ENCODE peak calls at places on chromosomes 7 and 10, in four cellular contexts. K is cardiac fibroblast, F is astrocyte of the spinal cord, O is ovary. D is an unnamed sample.
A peak's percentile ranks its signal among the peaks of the same experiment; 100 is the strongest.

GRCh38 chr7:140176271-140176701 is 497 bp downstream of the KDM7A start:
- DNase-seq in K (peak; percentile 25), F (no peak), O (peak; percentile 53), D (no peak)

GRCh38 chr7:64849250-64849923 is 53.7 kb upstream of the ZNF273 start:
- DNase-seq in K (no peak), F (no peak), O (no peak), D (no peak)

GRCh38 chr10:113199459-113199858 is 249.4 kb downstream of the TCF7L2 start:
- DNase-seq in K (no peak), F (peak; percentile 65), O (no peak), D (no peak)

GRCh38 chr10:68981074-68981473 is 7.5 kb upstream of the KIFBP start:
- DNase-seq in K (peak; percentile 19), F (no peak), O (no peak), D (no peak)

GRCh38 chr10:60739581-60739980 is 38.7 kb upstream of the CDK1 start:
- DNase-seq in K (peak; percentile 41), F (peak; percentile 43), O (no peak), D (no peak)

GRCh38 chr10:1203216-1203615 is 147.0 kb downstream of the WDR37 start:
- DNase-seq in K (no peak), F (no peak), O (peak; percentile 19), D (no peak)

GRCh38 chr7:131285558-131285957 is 42.1 kb upstream of the MKLN1 start:
- DNase-seq in K (peak; percentile 56), F (no peak), O (peak; percentile 55), D (peak; percentile 42)

GRCh38 chr7:138941545-138941944 is 39.6 kb downstream of the KIAA1549 start:
- DNase-seq in K (no peak), F (no peak), O (no peak), D (no peak)

GRCh38 chr7:69465262-69465661 is 133.0 kb upstream of the AUTS2 start:
- DNase-seq in K (no peak), F (no peak), O (no peak), D (no peak)

GRCh38 chr7:14047709-14048399 is 58.4 kb upstream of the ETV1 start:
- DNase-seq in K (no peak), F (no peak), O (no peak), D (no peak)

GRCh38 chr10:61992683-61993629 is 91.5 kb downstream of the ARID5B start:
- DNase-seq in K (peak; percentile 98), F (peak; percentile 90), O (no peak), D (peak; percentile 86)

GRCh38 chr10:38163617-38164016 is 69.5 kb downstream of the ZNF37A start:
- DNase-seq in K (no peak), F (no peak), O (no peak), D (no peak)

GRCh38 chr10:110651044-110651958 is 7.2 kb downstream of the RBM20 start:
- DNase-seq in K (peak; percentile 47), F (peak; percentile 84), O (no peak), D (peak; percentile 12)

GRCh38 chr10:72081772-72082590 is 6.4 kb downstream of the SPOCK2 start:
- DNase-seq in K (no peak), F (no peak), O (no peak), D (no peak)

GRCh38 chr7:32275216-32275979 is 205.2 kb upstream of the PDE1C start:
- DNase-seq in K (no peak), F (no peak), O (no peak), D (no peak)
- TF ChIP-seq CTCF in K (no peak), F (no peak), O (no peak), D (no peak)

GRCh38 chr10:78429994-78430393 is 396.3 kb downstream of the RPS24 start:
- DNase-seq in K (no peak), F (no peak), O (no peak), D (no peak)

GRCh38 chr10:78433722-78434535 is 400.3 kb downstream of the RPS24 start:
- DNase-seq in K (no peak), F (no peak), O (no peak), D (no peak)

GRCh38 chr10:78434886-78435285 is 401.2 kb downstream of the RPS24 start:
- DNase-seq in K (no peak), F (no peak), O (no peak), D (no peak)

GRCh38 chr10:78433063-78433717 is 399.5 kb downstream of the RPS24 start:
- DNase-seq in K (no peak), F (no peak), O (peak; percentile 33), D (no peak)

DNA sequence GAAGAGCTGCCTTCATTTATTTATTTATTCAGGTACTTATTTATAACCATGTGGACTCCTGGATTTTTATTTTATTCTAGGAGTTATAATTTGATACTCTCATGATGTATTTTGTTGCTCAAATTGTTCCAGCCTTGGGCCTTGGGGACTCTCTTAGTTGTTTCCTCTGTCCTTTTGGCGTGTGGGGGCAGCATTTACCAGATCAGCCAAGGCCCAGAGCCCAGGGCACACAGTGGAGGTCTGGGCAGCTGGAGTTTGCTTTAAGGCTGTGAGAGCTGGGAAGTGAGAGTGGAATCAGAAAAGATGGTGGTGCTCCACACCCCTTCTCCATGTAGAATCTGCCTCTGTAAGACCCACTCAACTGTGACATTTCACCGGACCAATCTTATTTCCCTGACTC is 398.9 kb downstream of the RPS24 start:
- DNase-seq in K (peak; percentile 48), F (no peak), O (peak; percentile 48), D (no peak)
- TF ChIP-seq CTCF in K (no peak), F (no peak), O (no peak), D (peak; percentile 6)

GRCh38 chr7:856444-857095 is 19.8 kb upstream of the GET4 start:
- DNase-seq in K (no peak), F (no peak), O (no peak), D (no peak)
- TF ChIP-seq CTCF in K (no peak), F (no peak), O (no peak), D (no peak)

DNA sequence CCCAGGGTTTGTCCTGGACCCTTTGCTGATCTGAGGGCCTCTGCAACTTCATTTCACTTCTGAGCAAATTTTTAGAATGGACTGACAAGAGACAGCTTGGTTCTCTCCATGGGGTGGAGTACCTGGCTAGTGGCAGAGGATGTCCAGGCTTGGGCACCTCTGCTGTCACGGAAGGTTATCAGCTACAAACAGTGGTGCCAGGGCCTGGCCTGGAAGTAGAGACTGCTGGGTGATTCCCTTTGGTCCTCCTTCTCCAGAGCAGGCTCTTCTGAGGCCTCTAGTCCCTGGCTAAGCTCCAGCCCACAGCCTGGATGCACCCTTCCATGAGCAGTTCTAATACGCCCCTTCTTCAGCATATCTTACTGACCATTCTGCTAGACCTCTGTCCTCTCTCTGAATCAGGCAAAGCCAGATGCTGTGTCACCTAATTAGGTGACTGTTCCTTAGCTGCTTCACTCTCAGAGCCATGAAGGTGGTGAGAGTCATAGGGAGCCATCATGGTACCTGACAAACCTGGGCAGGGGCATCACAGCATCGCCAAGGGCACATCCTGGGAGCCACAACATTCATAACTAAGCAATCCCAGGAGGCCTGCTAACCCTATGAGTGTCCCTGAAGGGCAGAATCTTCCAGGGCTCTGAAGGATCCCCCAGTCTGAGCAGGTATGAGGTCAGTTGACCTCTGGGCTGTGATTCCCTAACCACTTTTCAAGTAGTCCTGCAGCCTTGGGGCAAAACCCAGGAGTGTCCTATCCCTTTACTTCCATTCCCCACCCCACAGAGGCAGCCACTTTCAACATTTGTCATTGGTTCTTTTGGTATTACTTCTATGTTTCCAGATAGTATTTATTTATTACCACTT is 4.0 kb downstream of the ARHGAP22 start:
- DNase-seq in K (no peak), F (no peak), O (no peak), D (no peak)
- TF ChIP-seq CTCF in K (no peak), F (no peak), O (no peak), D (no peak)

GRCh38 chr10:117112220-117112619 is 25.9 kb downstream of the VAX1 start:
- DNase-seq in K (no peak), F (no peak), O (no peak), D (no peak)
- TF ChIP-seq CTCF in K (peak; percentile 30), F (peak; percentile 33), O (no peak), D (peak; percentile 27)

GRCh38 chr10:7040681-7041080 is 370.2 kb downstream of the SFMBT2 start:
- DNase-seq in K (no peak), F (no peak), O (no peak), D (no peak)

GRCh38 chr10:7046615-7047014 is 364.2 kb downstream of the SFMBT2 start:
- DNase-seq in K (no peak), F (no peak), O (no peak), D (no peak)

GRCh38 chr10:7043051-7043653 is 367.7 kb downstream of the SFMBT2 start:
- DNase-seq in K (no peak), F (no peak), O (no peak), D (no peak)

GRCh38 chr10:7045891-7046599 is 364.8 kb downstream of the SFMBT2 start:
- DNase-seq in K (no peak), F (no peak), O (no peak), D (no peak)
- TF ChIP-seq CTCF in K (no peak), F (no peak), O (no peak), D (no peak)

GRCh38 chr10:119668461-119668860 is 17.3 kb downstream of the BAG3 start:
- DNase-seq in K (no peak), F (no peak), O (no peak), D (no peak)

GRCh38 chr10:119669331-119669730 is 18.2 kb downstream of the BAG3 start:
- DNase-seq in K (no peak), F (no peak), O (no peak), D (no peak)

GRCh38 chr10:119666709-119667004 is 15.5 kb downstream of the BAG3 start:
- DNase-seq in K (no peak), F (no peak), O (no peak), D (no peak)

GRCh38 chr10:119665901-119666708 is 14.9 kb downstream of the BAG3 start:
- DNase-seq in K (peak; percentile 65), F (no peak), O (no peak), D (no peak)

GRCh38 chr10:119667562-119668328 is 16.6 kb downstream of the BAG3 start:
- DNase-seq in K (peak; percentile 93), F (peak; percentile 96), O (peak; percentile 67), D (peak; percentile 92)
- TF ChIP-seq CTCF in K (peak; percentile 5), F (no peak), O (no peak), D (peak; percentile 44)

D was measured in AG09319.